ENCODE peak calls at places on chromosomes 1 and 21, in six cellular contexts. B is tibial artery, X is aorta, Y is caudate nucleus, E is substantia nigra, N is thyroid gland. J is an unnamed sample.

GRCh38 chr1:75338974-75339483 is 204.8 kb downstream of the LHX8 start:
- DNase-seq in N (peak; percentile 40), B (no peak), E (no peak), Y (no peak), X (no peak), J (no peak)

GRCh38 chr1:41783189-41783639 is 135.5 kb downstream of the HIVEP3 start:
- DNase-seq in Y (peak; percentile 8), N (no peak), B (no peak), X (no peak), E (no peak), J (no peak)

GRCh38 chr21:34330055-34330454 is 33.8 kb upstream of the KCNE2 start:
- DNase-seq in Y (no peak), B (no peak), E (no peak), N (no peak), X (no peak), J (no peak)

GRCh38 chr1:66606359-66607142 is 72.6 kb downstream of the SGIP1 start:
- DNase-seq in B (no peak), N (no peak), X (no peak), E (no peak), Y (no peak), J (no peak)

GRCh38 chr1:167713330-167714081 is 8.3 kb upstream of the MPZL1 start:
- DNase-seq in E (no peak), B (peak; percentile 70), Y (no peak), N (peak; percentile 58), X (peak; percentile 80), J (no peak)

GRCh38 chr1:198636391-198636790 is 2.4 kb upstream of the PTPRC start:
- DNase-seq in E (no peak), X (no peak), N (no peak), Y (no peak), B (no peak), J (no peak)

GRCh38 chr1:85297855-85298629 is 21.6 kb upstream of the BCL10 start:
- DNase-seq in E (no peak), Y (no peak), N (peak; percentile 59), X (no peak), B (no peak), J (no peak)

GRCh38 chr21:34092241-34092921 is 19.0 kb downstream of the MRPS6 start:
- DNase-seq in X (no peak), B (no peak), N (no peak), Y (no peak), E (no peak), J (no peak)

GRCh38 chr21:42755031-42755665 is 101.7 kb downstream of the PDE9A start:
- DNase-seq in N (no peak), X (no peak), B (no peak), Y (no peak), E (no peak), J (no peak)

GRCh38 chr1:50717327-50717726 is 242.7 kb downstream of the FAF1 start:
- DNase-seq in Y (no peak), E (no peak), B (no peak), X (no peak), N (no peak), J (no peak)

GRCh38 chr1:149965440-149965839 is 28.8 kb upstream of the MTMR11 start:
- DNase-seq in B (no peak), Y (no peak), N (no peak), X (no peak), E (no peak), J (no peak)

GRCh38 chr1:224541072-224541790 is 74.9 kb upstream of the CNIH3 start:
- DNase-seq in N (no peak), B (no peak), E (no peak), X (no peak), Y (no peak), J (no peak)
- H3K27ac ChIP-seq in N (no peak overlapping the region), B (no peak overlapping the region), E (no peak overlapping the region), X (no peak overlapping the region), Y (no peak overlapping the region), J (no peak overlapping the region)

GRCh38 chr1:4754816-4755215 is 100.4 kb downstream of the AJAP1 start:
- DNase-seq in X (no peak), N (no peak), Y (no peak), B (no peak), E (no peak), J (no peak)

GRCh38 chr1:4756184-4756504 is 101.7 kb downstream of the AJAP1 start:
- DNase-seq in Y (no peak), N (no peak), E (no peak), X (no peak), B (no peak), J (no peak)

GRCh38 chr1:4755301-4756183 is 101.1 kb downstream of the AJAP1 start:
- DNase-seq in X (no peak), B (no peak), N (no peak), E (no peak), Y (no peak), J (no peak)

GRCh38 chr1:4759671-4760070 is 105.3 kb downstream of the AJAP1 start:
- DNase-seq in B (no peak), Y (no peak), N (no peak), E (no peak), X (no peak), J (no peak)

DNA sequence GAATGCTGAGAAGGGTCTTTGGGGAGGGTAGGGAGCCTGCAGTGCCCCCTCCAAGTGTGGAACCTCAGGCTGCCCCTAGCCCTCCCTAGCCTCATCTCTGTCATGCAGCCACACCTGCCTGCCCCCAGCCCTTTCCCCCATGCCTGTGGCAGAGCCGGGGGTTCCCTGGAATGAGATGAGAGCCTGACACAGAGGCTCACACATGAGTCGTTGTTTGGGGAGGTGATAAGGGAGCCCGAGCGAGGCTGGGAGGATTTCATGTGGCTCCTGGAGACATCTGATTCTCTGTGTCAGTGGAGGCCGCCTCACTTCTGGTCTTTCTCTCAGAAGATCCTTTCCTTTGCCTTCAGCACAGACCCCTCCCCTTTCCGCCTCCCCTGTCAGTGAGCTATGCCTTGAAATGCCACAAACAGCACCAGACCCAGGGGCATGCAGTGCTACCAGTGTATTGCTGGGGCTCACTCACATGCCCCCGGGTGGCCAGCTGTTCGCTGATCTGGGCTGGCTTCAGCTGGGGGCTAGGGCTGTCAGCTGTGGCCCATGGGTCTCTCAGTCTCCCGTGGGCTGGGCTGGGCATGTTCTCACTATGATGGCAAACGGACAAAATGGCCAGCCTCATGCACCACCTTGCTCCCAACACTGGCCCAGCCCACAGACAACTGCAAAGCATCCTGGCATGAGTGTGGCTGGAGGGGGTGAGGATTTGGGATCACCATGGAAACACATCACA is 102.6 kb downstream of the AJAP1 start:
- DNase-seq in Y (no peak), X (no peak), N (no peak), E (no peak), B (no peak), J (no peak)
- H3K27ac ChIP-seq in Y (no peak overlapping the region), X (no peak overlapping the region), N (no peak overlapping the region), E (no peak overlapping the region), B (no peak overlapping the region), J (no peak overlapping the region)

GRCh38 chr1:159914252-159915018 is 10.9 kb downstream of the TAGLN2 start:
- DNase-seq in X (peak; percentile 55), B (no peak), Y (no peak), N (no peak), E (no peak), J (no peak)

GRCh38 chr1:159915571-159916239 is 9.6 kb downstream of the TAGLN2 start:
- DNase-seq in E (no peak), Y (no peak), X (peak; percentile 16), N (no peak), B (no peak), J (no peak)

GRCh38 chr1:159916240-159917051 is 8.9 kb downstream of the TAGLN2 start:
- DNase-seq in B (no peak), E (no peak), Y (no peak), X (peak; percentile 71), N (no peak), J (no peak)

GRCh38 chr1:159911668-159912067 is 11.7 kb upstream of the CFAP45 start:
- DNase-seq in X (peak; percentile 50), B (no peak), N (no peak), E (no peak), Y (no peak), J (no peak)

DNA sequence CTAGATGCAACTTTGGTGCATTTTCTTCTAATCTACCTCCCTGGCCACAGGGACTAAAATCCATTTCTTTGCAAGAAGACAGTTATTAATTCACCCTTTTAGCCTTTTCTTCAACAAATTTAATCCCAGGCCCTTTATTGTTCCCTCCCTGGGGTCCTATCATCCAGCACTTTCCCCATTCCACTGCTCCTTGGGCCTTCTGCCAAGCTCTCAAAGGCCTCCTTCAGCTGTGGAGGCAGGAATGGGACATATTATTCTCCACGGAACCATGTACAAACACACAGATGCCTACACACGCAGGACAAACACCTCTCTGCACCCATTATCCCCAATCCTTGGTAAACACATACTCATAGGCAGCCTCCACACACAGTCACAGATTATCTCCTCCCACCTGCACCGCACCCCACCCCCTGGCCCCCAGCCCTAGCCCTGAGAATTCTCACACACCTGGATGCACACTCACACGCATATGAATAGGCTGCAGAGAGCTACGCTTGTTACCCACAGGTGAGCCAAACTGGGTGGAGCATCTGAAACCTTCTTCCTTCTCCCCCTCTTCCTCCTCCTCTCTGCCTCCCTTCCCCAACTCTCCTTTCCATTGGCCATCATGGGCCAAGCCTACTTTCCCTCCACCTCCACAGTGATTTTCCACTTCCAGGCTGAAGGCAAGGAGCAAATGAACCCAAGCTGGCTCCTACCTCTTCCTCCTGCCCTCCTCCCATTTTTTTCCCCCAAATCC is 11.7 kb downstream of the TAGLN2 start:
- DNase-seq in N (peak; percentile 76), B (no peak), E (no peak), X (peak; percentile 40), Y (no peak), J (no peak)
- H3K27ac ChIP-seq in N (peak overlapping the region; percentile 26), B (no peak overlapping the region), E (no peak overlapping the region), X (no peak overlapping the region), Y (no peak overlapping the region), J (peak overlapping the region; percentile 84)

DNA sequence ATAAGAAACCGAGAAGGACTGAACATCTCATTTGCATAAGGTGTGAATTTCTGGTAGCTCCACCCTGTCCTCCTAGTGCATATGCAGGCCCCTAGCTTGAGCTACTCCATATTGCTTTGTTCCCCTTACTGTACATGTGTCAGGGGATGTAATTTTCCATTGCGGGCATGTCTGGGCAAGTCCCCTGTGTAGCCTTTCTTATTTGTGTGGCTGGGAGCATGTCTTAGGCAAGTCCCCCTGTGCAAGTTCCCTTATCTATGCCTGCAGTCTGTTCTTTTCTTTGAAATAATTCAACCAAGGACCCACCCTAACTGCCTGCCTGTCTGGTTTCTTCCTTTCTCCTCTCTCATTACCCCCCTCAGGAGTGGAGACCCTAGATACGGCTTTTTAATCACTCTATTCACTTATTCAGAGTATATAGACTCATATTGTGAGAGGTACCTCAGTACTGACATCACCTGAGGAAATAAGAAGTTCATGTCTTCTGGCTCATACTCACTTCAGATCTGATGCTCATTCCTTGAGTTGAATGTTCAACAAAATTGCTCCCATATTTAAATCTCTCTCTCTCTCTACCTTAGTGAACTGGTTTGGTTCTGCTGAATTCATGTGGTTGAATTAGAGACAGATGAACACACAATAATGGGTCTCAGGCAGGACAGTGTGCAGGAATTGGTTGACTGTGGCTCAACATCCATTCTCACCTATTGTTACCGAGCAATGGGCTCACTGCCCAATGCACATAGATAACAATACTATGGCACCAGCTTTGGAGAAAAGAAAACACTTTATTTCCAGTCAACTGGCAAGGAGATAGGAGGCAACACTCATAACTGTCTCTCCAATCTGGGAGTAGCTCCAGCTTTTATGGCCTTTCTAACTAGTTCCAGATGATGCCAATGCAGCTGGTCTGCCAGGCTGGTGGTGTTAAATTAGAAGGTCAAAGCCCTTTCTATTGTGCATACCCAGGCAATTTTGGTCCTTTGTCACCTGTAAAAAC is 27.9 kb upstream of the NPL start:
- DNase-seq in N (no peak), X (no peak), Y (no peak), E (no peak), B (no peak), J (no peak)
- H3K27ac ChIP-seq in N (no peak overlapping the region), X (no peak overlapping the region), Y (no peak overlapping the region), E (no peak overlapping the region), B (no peak overlapping the region), J (no peak overlapping the region)

GRCh38 chr1:178134061-178134460 is 40.2 kb downstream of the RASAL2 start:
- DNase-seq in B (no peak), Y (no peak), N (no peak), E (peak; percentile 7), X (no peak), J (no peak)
- H3K27ac ChIP-seq in B (no peak overlapping the region), Y (no peak overlapping the region), N (no peak overlapping the region), E (no peak overlapping the region), X (no peak overlapping the region), J (peak overlapping the region; percentile 2)